ENCODE peak calls at places on chromosomes 5 and 9, in eight cellular contexts. U is cardiac fibroblast; W is Panc1; K is foreskin melanocyte; S is A673; A is stimulated activated CD4-positive, alpha-beta T cell treated with anti-CD3 and anti-CD28 coated beads, Interleukin-15, amount 100 ng/mL, for 24 hours; L is vagina; T is NCI-H2029. P is an unnamed sample.

GRCh38 chr5:142280066-142281011 is 44.5 kb downstream of the SPRY4 start:
- DNase-seq in U (peak; percentile 83), W (no peak), K (peak; percentile 70), S (peak; percentile 71), A (no peak), L (no peak), T (no peak), P (no peak)

GRCh38 chr9:71250626-71251025 is 129.2 kb upstream of the TRPM3 start:
- DNase-seq in U (no peak), W (no peak), K (no peak), S (no peak), A (no peak), L (no peak), T (no peak), P (no peak)

GRCh38 chr9:86822006-86822405 is 125.3 kb downstream of the GAS1 start:
- DNase-seq in U (no peak), W (no peak), K (no peak), S (no peak), A (no peak), L (no peak), T (no peak), P (no peak)

GRCh38 chr5:129912601-129913000 is 8.3 kb downstream of the CHSY3 start:
- DNase-seq in U (no peak), W (no peak), K (peak; percentile 75), S (no peak), A (no peak), L (no peak), T (no peak), P (no peak)

GRCh38 chr5:38808666-38809343 is 37.0 kb upstream of the OSMR start:
- DNase-seq in U (no peak), W (no peak), K (no peak), S (no peak), A (no peak), L (no peak), T (no peak), P (no peak)

GRCh38 chr5:142783601-142784291 is 13.6 kb downstream of the ARHGAP26 start:
- DNase-seq in U (peak; percentile 48), W (no peak), K (peak; percentile 22), S (peak; percentile 71), A (peak; percentile 75), L (no peak), T (no peak), P (peak; percentile 90)

GRCh38 chr5:140327589-140327988 is 18.8 kb downstream of the HBEGF start:
- DNase-seq in U (peak; percentile 80), W (no peak), K (no peak), S (peak; percentile 93), A (no peak), L (no peak), T (no peak), P (no peak)

GRCh38 chr5:173963867-173964429 is 25.0 kb upstream of the C5orf47 start:
- DNase-seq in U (no peak), W (no peak), K (peak; percentile 68), S (no peak), A (no peak), L (no peak), T (peak; percentile 85), P (no peak)

GRCh38 chr9:105865315-105865714 is 171.0 kb downstream of the TMEM38B start:
- DNase-seq in U (no peak), W (no peak), K (no peak), S (no peak), A (no peak), L (no peak), T (no peak), P (no peak)

GRCh38 chr5:110957934-110958333 is 113.6 kb upstream of the TSLP start:
- DNase-seq in U (peak; percentile 58), W (no peak), K (no peak), S (no peak), A (no peak), L (no peak), T (no peak), P (no peak)

GRCh38 chr5:42948961-42949347 is 91.2 kb downstream of the ANXA2R start:
- DNase-seq in U (no peak), W (no peak), K (no peak), S (no peak), A (peak; percentile 44), L (no peak), T (no peak), P (peak; percentile 52)

P was measured in activated CD8-positive, alpha-beta T cell treated with anti-CD3 and anti-CD28 coated beads for 36 hours.